ENCODE peak calls at places on chromosomes 2 and 18, in five cellular contexts. D is GM13977, U is testis, P is endodermal cell, Q is psoas muscle. S is an unnamed sample.

GRCh38 chr2:127014630-127015029 is 92.3 kb downstream of the BIN1 start:
- DNase-seq in D (no peak), U (no peak), P (no peak), Q (no peak), S (peak; percentile 92)

GRCh38 chr2:70083344-70084156 is 3.7 kb upstream of the PCBP1 start:
- DNase-seq in D (peak; percentile 68), U (no peak), P (no peak), Q (no peak), S (peak; percentile 63)

GRCh38 chr18:48836231-48836805 is 114.4 kb downstream of the SMAD7 start:
- DNase-seq in D (no peak), U (no peak), P (no peak), Q (peak; percentile 33), S (no peak)

GRCh38 chr2:126858436-126858835 is 40.3 kb upstream of the TEX51 start:
- DNase-seq in D (no peak), U (no peak), P (no peak), Q (no peak), S (no peak)

GRCh38 chr2:128299628-128300027 is 19.0 kb downstream of the HS6ST1 start:
- DNase-seq in D (no peak), U (no peak), P (no peak), Q (peak; percentile 40), S (no peak)

GRCh38 chr18:59957957-59958356 is 58.2 kb downstream of the PMAIP1 start:
- DNase-seq in D (no peak), U (peak; percentile 87), P (no peak), Q (no peak), S (peak; percentile 51)

GRCh38 chr18:49055787-49056186 is 105.0 kb upstream of the SMAD7 start:
- DNase-seq in D (peak; percentile 54), U (peak; percentile 28), P (no peak), Q (peak; percentile 74), S (peak; percentile 75)

GRCh38 chr18:68083131-68083530 is 566.6 kb upstream of the DSEL start:
- DNase-seq in D (no peak), U (no peak), P (no peak), Q (no peak), S (peak; percentile 1)

GRCh38 chr2:63124209-63124608 is 73.6 kb downstream of the OTX1 start:
- DNase-seq in D (peak; percentile 52), U (no peak), P (no peak), Q (no peak), S (peak; percentile 63)

GRCh38 chr2:120788349-120788700 is 52.7 kb downstream of the GLI2 start:
- DNase-seq in D (no peak), U (no peak), P (no peak), Q (no peak), S (no peak)

GRCh38 chr2:24697792-24698191 is 95.4 kb downstream of the PTRHD1 start:
- DNase-seq in D (no peak), U (no peak), P (no peak), Q (no peak), S (no peak)

GRCh38 chr18:55735969-55736368 is 148.0 kb upstream of the TCF4 start:
- DNase-seq in D (no peak), U (no peak), P (no peak), Q (no peak), S (no peak)

GRCh38 chr2:9693138-9693520 is 62.3 kb upstream of the YWHAQ start:
- DNase-seq in D (no peak), U (no peak), P (no peak), Q (peak; percentile 92), S (peak; percentile 83)

GRCh38 chr2:201261911-201262310 is 1.6 kb downstream of the CASP8 start:
- DNase-seq in D (no peak), U (no peak), P (no peak), Q (no peak), S (no peak)

GRCh38 chr2:73944714-73945113 is 18.0 kb downstream of the DGUOK start:
- DNase-seq in D (peak; percentile 38), U (no peak), P (no peak), Q (no peak), S (no peak)

GRCh38 chr2:73946215-73946614 is 19.5 kb downstream of the DGUOK start:
- DNase-seq in D (no peak), U (no peak), P (no peak), Q (no peak), S (no peak)

GRCh38 chr2:73949802-73950201 is 23.1 kb downstream of the DGUOK start:
- DNase-seq in D (no peak), U (no peak), P (no peak), Q (no peak), S (no peak)

GRCh38 chr2:73946666-73947065 is 20.0 kb downstream of the DGUOK start:
- DNase-seq in D (no peak), U (no peak), P (no peak), Q (no peak), S (no peak)

DNA sequence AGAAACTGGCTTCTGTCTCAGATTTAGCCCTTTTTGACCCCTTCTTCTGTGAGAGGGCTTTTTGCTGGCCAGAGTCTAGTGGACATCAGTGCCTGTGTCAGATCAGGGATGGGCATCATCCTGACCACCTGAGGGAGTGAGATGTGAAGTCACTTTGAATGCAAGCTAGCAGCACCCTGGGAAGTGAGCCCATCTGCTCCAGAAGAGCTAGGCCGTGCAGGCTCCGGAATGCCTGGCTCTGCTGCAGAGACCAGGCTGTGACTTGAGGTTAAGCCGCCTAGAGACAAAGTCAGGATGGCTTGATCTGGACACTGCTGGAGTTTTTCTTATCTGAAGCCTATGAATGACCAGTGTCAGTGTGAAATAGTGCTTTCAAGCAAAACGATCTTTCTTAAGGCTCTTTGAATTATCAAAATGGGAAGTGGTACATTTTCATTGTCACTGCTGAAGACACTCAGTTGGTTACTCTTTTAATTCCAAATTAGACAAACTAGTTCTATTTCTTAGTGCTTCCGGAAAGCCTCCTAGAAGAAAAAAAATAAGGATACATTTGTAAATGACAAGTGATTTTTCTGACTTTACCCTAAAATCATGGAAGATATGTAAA is 20.8 kb downstream of the DGUOK start:
- DNase-seq in D (no peak), U (no peak), P (no peak), Q (no peak), S (no peak)
- TF ChIP-seq CTCF in D (no peak), U (no peak), P (no peak), Q (no peak), S (no peak)

GRCh38 chr2:219279916-219280516 is 850 bp downstream of the DNAJB2 start:
- DNase-seq in D (no peak), U (no peak), P (peak; percentile 87), Q (no peak), S (no peak)

GRCh38 chr2:219280682-219281081 is 1.5 kb downstream of the DNAJB2 start:
- DNase-seq in D (no peak), U (no peak), P (no peak), Q (no peak), S (no peak)

GRCh38 chr2:219278655-219279150 is 463 bp upstream of the DNAJB2 start:
- DNase-seq in D (peak; percentile 43), U (no peak), P (no peak), Q (no peak), S (no peak)

GRCh38 chr2:219277703-219278654 is 1.2 kb upstream of the DNAJB2 start:
- DNase-seq in D (peak; percentile 79), U (peak; percentile 89), P (peak; percentile 98), Q (peak; percentile 85), S (peak; percentile 81)

GRCh38 chr2:219279151-219279915 is at the start of gene DNAJB2:
- DNase-seq in D (peak; percentile 100), U (peak; percentile 98), P (peak; percentile 99), Q (peak; percentile 100), S (peak; percentile 97)
- TF ChIP-seq CTCF in D (peak; percentile 7), U (no peak), P (peak; percentile 16), Q (no peak), S (no peak)

DNA sequence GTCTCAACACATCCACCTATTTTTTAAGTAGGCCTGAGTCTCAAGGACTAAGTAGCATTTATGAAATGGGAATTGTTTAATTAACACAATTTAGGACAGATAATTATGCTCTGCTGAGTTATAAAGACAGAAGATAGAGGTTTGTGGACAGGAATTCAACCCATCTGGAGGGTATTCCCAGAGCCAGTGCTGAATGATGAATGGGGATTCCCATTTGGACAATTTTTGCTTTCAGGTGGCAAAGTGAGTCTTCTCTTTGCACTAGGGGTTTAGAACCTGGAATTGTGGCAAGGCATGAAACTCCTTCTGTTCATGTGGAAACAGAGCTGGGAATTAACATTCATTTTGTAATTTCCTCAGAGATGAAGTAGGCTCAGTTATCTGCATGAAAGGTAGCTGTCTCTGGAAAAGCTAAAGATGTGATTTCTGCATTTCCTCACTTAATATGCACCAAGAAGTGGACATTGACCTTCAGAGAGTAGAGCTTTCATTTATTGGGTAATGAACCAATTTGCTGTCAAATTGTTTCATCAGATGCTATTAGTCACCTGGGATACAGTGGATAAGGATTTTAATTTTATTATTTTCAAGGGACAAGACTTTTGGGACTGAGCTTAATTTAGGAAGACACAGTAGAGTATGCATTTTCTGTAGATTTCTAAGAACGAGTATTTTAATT is 212.1 kb upstream of the NRXN1 start:
- DNase-seq in D (no peak), U (no peak), P (no peak), Q (no peak), S (no peak)
- TF ChIP-seq CTCF in D (no peak), U (no peak), P (no peak), Q (no peak), S (no peak)

GRCh38 chr2:6806605-6807004 is 59.1 kb downstream of the CMPK2 start:
- DNase-seq in D (no peak), U (no peak), P (peak; percentile 87), Q (no peak), S (no peak)
- TF ChIP-seq CTCF in D (no peak), U (no peak), P (no peak), Q (no peak), S (no peak)

GRCh38 chr2:148644885-148645134 is 259 bp downstream of the EPC2 start:
- DNase-seq in D (no peak), U (no peak), P (no peak), Q (no peak), S (no peak)
- TF ChIP-seq CTCF in D (no peak), U (no peak), P (no peak), Q (no peak), S (no peak)

DNA sequence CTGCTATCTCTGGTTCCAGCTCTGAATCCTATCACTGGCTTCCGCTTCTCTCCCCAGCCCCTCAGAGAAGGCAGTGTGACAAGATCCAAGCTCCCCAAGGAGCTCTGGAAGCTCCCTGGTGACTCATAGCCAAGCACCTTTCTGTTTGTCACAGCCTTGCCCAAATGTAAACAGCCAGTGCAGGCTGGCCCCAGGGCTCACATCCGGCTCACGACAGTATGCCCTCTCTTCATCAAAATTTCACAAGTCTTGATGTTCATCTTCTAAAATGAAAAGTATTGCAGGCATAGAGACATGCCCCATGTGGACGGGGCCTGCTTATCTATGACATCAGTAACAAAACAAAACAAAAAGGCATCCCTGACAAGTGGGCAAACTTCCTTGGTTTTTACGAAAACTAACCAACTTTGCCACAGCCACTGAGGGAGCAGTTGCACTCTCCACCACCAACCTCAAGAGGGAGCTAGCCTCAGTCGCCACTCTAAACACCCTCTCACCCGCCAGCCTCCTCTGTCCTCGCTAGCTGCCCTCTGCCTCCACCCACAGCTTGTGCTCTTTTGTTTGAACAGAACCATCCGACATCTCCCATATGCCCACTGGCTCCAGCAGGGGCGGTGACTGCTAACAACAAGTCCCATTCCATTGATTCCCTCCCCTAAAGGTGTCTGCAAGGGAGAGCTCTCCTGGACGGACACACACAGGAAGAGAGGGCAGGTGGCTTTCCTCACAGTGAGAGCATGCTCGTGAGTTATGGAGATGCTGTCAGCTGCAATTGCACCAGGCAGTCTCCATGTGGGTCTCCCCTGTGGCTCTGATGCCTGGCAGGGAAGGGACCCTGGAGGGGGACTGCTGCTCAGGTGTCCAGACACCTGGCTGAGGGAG is 71.0 kb upstream of the DAPL1 start:
- DNase-seq in D (no peak), U (no peak), P (peak; percentile 87), Q (no peak), S (peak; percentile 25)
- TF ChIP-seq CTCF in D (peak; percentile 38), U (no peak), P (peak; percentile 71), Q (no peak), S (no peak)